ENCODE peak calls at places on chromosomes 4 and X, in four cellular contexts. One of them, this sample, is unnamed.
A peak's percentile ranks its signal among the peaks of the same experiment; 100 is the strongest.

GRCh38 chr4:151824647-151825046 is 63.8 kb upstream of the GATB start:
- DNase-seq in fibroblast of lung: no peak
- DNase-seq in K562: no peak
- DNase-seq in suprapubic skin: no peak
- DNase-seq in this sample: no peak

GRCh38 chr4:161554372-161554990 is 609.3 kb downstream of the FSTL5 start:
- DNase-seq in fibroblast of lung: peak; percentile 78
- DNase-seq in K562: no peak
- DNase-seq in suprapubic skin: no peak
- DNase-seq in this sample: no peak

GRCh38 chr4:182338059-182338458 is 94.9 kb downstream of the TENM3 start:
- DNase-seq in fibroblast of lung: no peak
- DNase-seq in K562: no peak
- DNase-seq in suprapubic skin: no peak
- DNase-seq in this sample: no peak

GRCh38 chr4:14111730-14112171 is 484.2 kb upstream of the BOD1L1 start:
- DNase-seq in fibroblast of lung: peak; percentile 11
- DNase-seq in K562: no peak
- DNase-seq in suprapubic skin: no peak
- DNase-seq in this sample: no peak

GRCh38 chrX:37686348-37686736 is 751 bp downstream of the XK start:
- DNase-seq in fibroblast of lung: no peak
- DNase-seq in K562: peak; percentile 18
- DNase-seq in suprapubic skin: no peak
- DNase-seq in this sample: no peak

GRCh38 chrX:94058728-94059382 is 384.8 kb downstream of the FAM133A start:
- DNase-seq in fibroblast of lung: no peak
- DNase-seq in K562: peak; percentile 2
- DNase-seq in suprapubic skin: no peak
- DNase-seq in this sample: no peak

GRCh38 chr4:94852601-94853000 is 94.8 kb downstream of the BMPR1B start:
- DNase-seq in fibroblast of lung: no peak
- DNase-seq in K562: no peak
- DNase-seq in suprapubic skin: no peak
- DNase-seq in this sample: no peak

GRCh38 chr4:158824425-158825274 is 55.8 kb downstream of the FNIP2 start:
- DNase-seq in fibroblast of lung: peak; percentile 21
- DNase-seq in K562: no peak
- DNase-seq in suprapubic skin: no peak
- DNase-seq in this sample: no peak

GRCh38 chrX:18676470-18676869 is 4.6 kb upstream of the RS1 start:
- DNase-seq in fibroblast of lung: no peak
- DNase-seq in K562: peak; percentile 48
- DNase-seq in suprapubic skin: no peak
- DNase-seq in this sample: no peak

GRCh38 chr4:87884976-87885574 is 52.3 kb downstream of the MEPE start:
- DNase-seq in fibroblast of lung: no peak
- DNase-seq in K562: no peak
- DNase-seq in suprapubic skin: no peak
- DNase-seq in this sample: no peak

GRCh38 chr4:43776371-43776770 is 672.2 kb downstream of the KCTD8 start:
- DNase-seq in fibroblast of lung: peak; percentile 19
- DNase-seq in K562: no peak
- DNase-seq in suprapubic skin: no peak
- DNase-seq in this sample: no peak

GRCh38 chrX:111353810-111354209 is 58.2 kb downstream of the DCX start:
- DNase-seq in fibroblast of lung: peak; percentile 6
- DNase-seq in K562: no peak
- DNase-seq in suprapubic skin: no peak
- DNase-seq in this sample: no peak

GRCh38 chr4:102601586-102602227 is 100.5 kb downstream of the NFKB1 start:
- DNase-seq in fibroblast of lung: no peak
- DNase-seq in K562: no peak
- DNase-seq in suprapubic skin: no peak
- DNase-seq in this sample: no peak

GRCh38 chr4:87465739-87466366 is 43.5 kb downstream of the NUDT9 start:
- DNase-seq in fibroblast of lung: peak; percentile 79
- DNase-seq in K562: peak; percentile 60
- DNase-seq in suprapubic skin: no peak
- DNase-seq in this sample: no peak

GRCh38 chr4:77820836-77821561 is 1.8 kb upstream of the CNOT6L start:
- DNase-seq in fibroblast of lung: peak; percentile 37
- DNase-seq in K562: no peak
- DNase-seq in suprapubic skin: no peak
- DNase-seq in this sample: no peak

GRCh38 chr4:34170941-34171340 is 2073.4 kb downstream of the ARAP2 start:
- DNase-seq in fibroblast of lung: no peak
- DNase-seq in K562: no peak
- DNase-seq in suprapubic skin: no peak
- DNase-seq in this sample: no peak

GRCh38 chr4:150743564-150744342 is 161.8 kb downstream of the MAB21L2 start:
- DNase-seq in fibroblast of lung: no peak
- DNase-seq in K562: no peak
- DNase-seq in suprapubic skin: no peak
- DNase-seq in this sample: no peak

GRCh38 chrX:128807367-128807766 is 715.9 kb downstream of the SMARCA1 start:
- DNase-seq in fibroblast of lung: no peak
- DNase-seq in K562: peak; percentile 4
- DNase-seq in suprapubic skin: no peak
- DNase-seq in this sample: no peak

GRCh38 chr4:80221161-80221560 is 23.9 kb downstream of the PRDM8 start:
- DNase-seq in fibroblast of lung: peak; percentile 71
- DNase-seq in K562: no peak
- DNase-seq in suprapubic skin: no peak
- DNase-seq in this sample: no peak

GRCh38 chr4:145732895-145733880 is 53.2 kb downstream of the C4orf51 start:
- DNase-seq in fibroblast of lung: peak; percentile 90
- DNase-seq in K562: peak; percentile 88
- DNase-seq in suprapubic skin: peak; percentile 95
- DNase-seq in this sample: peak; percentile 76
- TF ChIP-seq CTCF in fibroblast of lung: no peak
- TF ChIP-seq CTCF in K562: no peak
- TF ChIP-seq CTCF in suprapubic skin: no peak
- TF ChIP-seq CTCF in this sample: no peak

GRCh38 chrX:2442694-2443093 is 58.1 kb downstream of the DHRSX start:
- DNase-seq in fibroblast of lung: no peak
- DNase-seq in K562: no peak
- DNase-seq in suprapubic skin: no peak
- DNase-seq in this sample: no peak
- TF ChIP-seq CTCF in fibroblast of lung: no peak
- TF ChIP-seq CTCF in K562: no peak
- TF ChIP-seq CTCF in suprapubic skin: no peak
- TF ChIP-seq CTCF in this sample: no peak

GRCh38 chrX:34580069-34580468 is 77.0 kb downstream of the TMEM47 start:
- DNase-seq in fibroblast of lung: no peak
- DNase-seq in K562: no peak
- DNase-seq in suprapubic skin: no peak
- DNase-seq in this sample: no peak

DNA sequence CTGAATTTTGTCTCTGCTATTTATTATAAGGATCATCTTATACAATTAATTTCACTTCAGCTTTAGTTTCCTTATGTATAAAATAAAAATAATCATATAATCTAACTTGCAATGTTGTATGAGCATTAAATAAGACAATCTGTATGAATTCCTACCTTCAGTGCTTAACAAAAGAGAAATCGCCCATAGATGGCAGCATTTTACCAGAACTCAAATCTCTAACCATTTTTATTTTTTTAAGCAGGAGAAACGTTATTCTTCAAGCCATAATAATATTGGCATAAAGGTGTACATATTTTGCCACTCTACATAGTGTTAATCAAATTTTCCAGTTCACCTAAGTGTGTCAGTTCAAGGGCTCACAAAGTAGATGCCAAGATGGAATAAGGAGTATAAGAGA is 78.8 kb downstream of the TMEM47 start:
- DNase-seq in fibroblast of lung: peak; percentile 68
- DNase-seq in K562: peak; percentile 0
- DNase-seq in suprapubic skin: no peak
- DNase-seq in this sample: no peak
- TF ChIP-seq CTCF in fibroblast of lung: no peak
- TF ChIP-seq CTCF in K562: no peak
- TF ChIP-seq CTCF in suprapubic skin: no peak
- TF ChIP-seq CTCF in this sample: no peak

GRCh38 chr4:53505947-53506346 is 85.3 kb downstream of the LNX1 start:
- DNase-seq in fibroblast of lung: peak; percentile 46
- DNase-seq in K562: peak; percentile 9
- DNase-seq in suprapubic skin: no peak
- DNase-seq in this sample: no peak
- TF ChIP-seq CTCF in fibroblast of lung: peak; percentile 39
- TF ChIP-seq CTCF in K562: peak; percentile 22
- TF ChIP-seq CTCF in suprapubic skin: no peak
- TF ChIP-seq CTCF in this sample: no peak

DNA sequence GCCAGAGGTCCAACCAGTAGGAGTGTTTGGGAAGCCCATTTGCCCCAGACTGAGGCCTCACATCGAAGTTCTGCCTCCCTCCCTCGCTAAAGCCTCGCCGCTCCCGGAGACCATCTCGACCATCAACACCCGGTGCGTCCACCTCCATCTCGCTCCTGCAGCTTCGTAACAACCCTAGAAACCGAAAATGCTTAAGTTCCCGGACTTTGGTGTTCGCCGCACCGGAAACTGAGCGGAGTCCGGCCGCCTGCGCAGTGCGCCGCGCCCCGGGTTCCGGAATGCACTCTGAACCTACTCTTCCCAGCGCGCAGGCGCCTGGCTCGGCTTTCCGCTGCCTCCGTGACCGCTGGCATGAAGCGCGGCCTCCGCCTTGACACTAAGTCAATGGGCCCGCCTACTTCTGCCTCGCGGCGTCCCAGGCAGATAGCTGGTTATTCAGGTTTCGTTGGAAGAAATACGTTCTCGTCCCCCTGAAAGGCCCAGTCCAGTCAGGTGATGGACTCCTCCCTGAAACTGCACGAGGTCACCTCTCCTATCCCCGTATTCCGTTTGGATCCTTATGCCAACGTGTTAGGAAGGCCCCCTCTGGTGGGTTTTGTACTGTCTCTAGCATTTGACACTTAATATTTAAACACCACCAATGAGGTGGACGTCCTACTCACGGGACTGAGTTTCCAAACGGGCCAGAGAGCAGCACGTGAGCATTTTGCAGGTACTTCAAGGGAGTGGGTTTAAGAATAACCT is 21.4 kb downstream of the FABP2 start:
- DNase-seq in fibroblast of lung: peak; percentile 91
- DNase-seq in K562: peak; percentile 94
- DNase-seq in suprapubic skin: peak; percentile 97
- DNase-seq in this sample: peak; percentile 66
- TF ChIP-seq CTCF in fibroblast of lung: no peak
- TF ChIP-seq CTCF in K562: peak; percentile 11
- TF ChIP-seq CTCF in suprapubic skin: no peak
- TF ChIP-seq CTCF in this sample: no peak

GRCh38 chr4:188975271-188975670 is 836.0 kb downstream of the TRIML1 start:
- DNase-seq in fibroblast of lung: no peak
- DNase-seq in K562: no peak
- DNase-seq in suprapubic skin: no peak
- DNase-seq in this sample: no peak

GRCh38 chr4:188976644-188977115 is 837.4 kb downstream of the TRIML1 start:
- DNase-seq in fibroblast of lung: peak; percentile 58
- DNase-seq in K562: no peak
- DNase-seq in suprapubic skin: no peak
- DNase-seq in this sample: no peak

GRCh38 chr4:188971125-188971524 is 831.9 kb downstream of the TRIML1 start:
- DNase-seq in fibroblast of lung: peak; percentile 22
- DNase-seq in K562: no peak
- DNase-seq in suprapubic skin: no peak
- DNase-seq in this sample: no peak
- TF ChIP-seq CTCF in fibroblast of lung: peak; percentile 23
- TF ChIP-seq CTCF in K562: no peak
- TF ChIP-seq CTCF in suprapubic skin: no peak
- TF ChIP-seq CTCF in this sample: no peak

DNA sequence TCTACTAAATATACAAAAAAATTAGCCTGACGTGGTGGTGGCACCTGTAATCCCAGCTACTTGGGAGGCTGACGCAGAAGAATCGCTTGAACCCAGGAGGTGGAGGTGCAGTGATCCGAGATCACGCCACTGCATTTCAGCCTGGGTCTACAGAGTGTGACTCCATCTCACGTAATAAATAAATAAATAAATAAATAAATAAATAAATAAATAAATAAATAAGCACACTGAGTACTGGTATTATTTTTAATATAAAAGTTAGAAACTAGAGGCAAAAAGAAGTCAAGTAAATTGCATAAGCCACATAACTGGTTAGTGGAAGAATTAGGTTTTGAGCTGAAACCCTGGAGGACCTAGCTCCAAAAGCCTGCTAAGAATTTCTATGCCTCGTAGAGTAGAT is 1262.7 kb upstream of the PABPC4L start:
- DNase-seq in fibroblast of lung: no peak
- DNase-seq in K562: no peak
- DNase-seq in suprapubic skin: no peak
- DNase-seq in this sample: no peak
- TF ChIP-seq CTCF in fibroblast of lung: no peak
- TF ChIP-seq CTCF in K562: no peak
- TF ChIP-seq CTCF in suprapubic skin: no peak
- TF ChIP-seq CTCF in this sample: no peak

DNA sequence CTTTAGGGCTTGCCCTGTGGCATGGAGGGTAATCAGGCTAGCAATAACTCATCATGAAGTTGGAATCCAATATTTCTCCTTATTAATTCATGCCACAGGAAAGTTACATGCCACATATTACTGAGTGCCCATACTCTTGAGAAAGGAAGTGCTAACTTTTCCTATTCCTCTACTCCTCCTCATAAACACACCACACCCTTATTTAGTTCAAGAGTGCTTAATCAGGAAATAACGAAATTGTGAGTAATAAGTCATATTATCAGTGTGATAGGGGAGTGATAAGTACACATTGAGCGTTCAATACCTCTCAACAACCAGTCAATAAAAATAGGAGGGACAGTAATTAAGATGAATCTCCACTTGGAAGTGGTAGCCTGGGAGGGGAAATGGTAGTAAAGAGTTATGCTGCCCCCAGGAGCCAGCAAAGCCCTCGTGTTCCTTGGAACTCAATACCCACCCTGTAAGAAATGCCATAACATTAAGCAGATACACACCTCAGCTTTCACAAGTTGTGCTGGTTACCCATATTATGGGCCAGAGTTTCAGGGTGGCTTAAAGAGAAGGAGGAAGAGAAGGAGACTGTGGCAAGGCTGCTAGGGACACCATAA is 410.0 kb upstream of the NR3C2 start:
- DNase-seq in fibroblast of lung: no peak
- DNase-seq in K562: no peak
- DNase-seq in suprapubic skin: no peak
- DNase-seq in this sample: no peak
- TF ChIP-seq CTCF in fibroblast of lung: no peak
- TF ChIP-seq CTCF in K562: no peak
- TF ChIP-seq CTCF in suprapubic skin: no peak
- TF ChIP-seq CTCF in this sample: no peak

DNA sequence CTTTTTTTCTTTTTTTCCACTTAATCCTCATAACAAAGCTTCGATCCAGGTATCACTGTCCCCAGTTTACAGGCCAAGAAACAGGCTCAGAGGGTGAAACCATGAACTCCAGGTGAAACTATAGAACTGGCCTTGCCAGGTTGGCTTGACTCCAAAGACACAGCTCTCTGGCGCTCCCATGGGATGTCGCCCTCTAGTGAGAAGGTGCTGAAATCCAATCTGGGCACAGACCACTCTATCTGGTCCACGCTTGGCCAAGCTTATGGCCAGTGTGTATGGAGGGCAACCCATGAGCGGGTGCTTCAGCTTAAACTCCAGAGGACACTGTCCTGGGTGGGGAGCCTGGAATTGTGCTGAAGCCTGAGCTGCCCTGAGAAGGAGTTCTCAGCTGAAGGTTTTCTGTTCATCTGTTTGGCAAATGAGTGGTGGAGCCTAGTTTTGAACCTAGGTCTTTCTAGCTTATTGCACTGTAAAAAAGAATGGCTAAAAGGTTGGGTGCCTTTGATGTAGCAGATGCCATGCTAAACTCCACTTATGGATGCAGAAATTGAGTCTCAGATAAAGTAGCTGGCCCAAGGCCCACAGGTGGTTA is 70.5 kb downstream of the SEL1L3 start:
- DNase-seq in fibroblast of lung: no peak
- DNase-seq in K562: peak; percentile 61
- DNase-seq in suprapubic skin: no peak
- DNase-seq in this sample: no peak
- TF ChIP-seq CTCF in fibroblast of lung: no peak
- TF ChIP-seq CTCF in K562: peak; percentile 67
- TF ChIP-seq CTCF in suprapubic skin: no peak
- TF ChIP-seq CTCF in this sample: no peak